ENCODE peak calls at places on chromosomes 1 and 21, in four cellular contexts. One of them, this sample, is unnamed.

GRCh38 chr1:31380181-31380580 is 7.3 kb upstream of the FABP3 start:
- DNase-seq in K562: no peak
- DNase-seq in GM12891: no peak
- DNase-seq in GM12878: no peak
- DNase-seq in this sample: no peak

GRCh38 chr1:156895927-156896326 is 2.4 kb downstream of the PEAR1 start:
- DNase-seq in K562: no peak
- DNase-seq in GM12891: no peak
- DNase-seq in GM12878: no peak
- DNase-seq in this sample: no peak

GRCh38 chr1:63662846-63663245 is 69.6 kb downstream of the PGM1 start:
- DNase-seq in GM12878: no peak
- DNase-seq in K562: no peak
- DNase-seq in GM12891: no peak
- DNase-seq in this sample: no peak

GRCh38 chr21:31545036-31545435 is 114.5 kb upstream of the SOD1 start:
- DNase-seq in K562: no peak
- DNase-seq in GM12891: no peak
- DNase-seq in GM12878: no peak
- DNase-seq in this sample: no peak

GRCh38 chr1:6948861-6949260 is 163.6 kb downstream of the CAMTA1 start:
- DNase-seq in GM12878: no peak
- DNase-seq in GM12891: no peak
- DNase-seq in K562: no peak
- DNase-seq in this sample: no peak

GRCh38 chr1:119674835-119675289 is 26.8 kb upstream of the ZNF697 start:
- DNase-seq in GM12891: no peak
- DNase-seq in K562: peak
- DNase-seq in GM12878: no peak
- DNase-seq in this sample: no peak

GRCh38 chr1:192879416-192879815 is 70.6 kb downstream of the RGS2 start:
- DNase-seq in GM12878: no peak
- DNase-seq in K562: peak
- DNase-seq in GM12891: no peak
- DNase-seq in this sample: no peak

GRCh38 chr1:59243544-59243943 is 53.4 kb upstream of the FGGY start:
- DNase-seq in GM12891: no peak
- DNase-seq in K562: no peak
- DNase-seq in GM12878: no peak
- DNase-seq in this sample: no peak

GRCh38 chr1:6351480-6352137 is 42.0 kb downstream of the ACOT7 start:
- DNase-seq in GM12891: no peak
- DNase-seq in K562: no peak
- DNase-seq in GM12878: no peak
- DNase-seq in this sample: no peak

GRCh38 chr1:196527941-196528340 is 80.3 kb downstream of the KCNT2 start:
- DNase-seq in GM12891: no peak
- DNase-seq in GM12878: no peak
- DNase-seq in K562: no peak
- DNase-seq in this sample: no peak

GRCh38 chr1:10980094-10980577 is 32.3 kb upstream of the TARDBP start:
- DNase-seq in GM12891: no peak
- DNase-seq in GM12878: no peak
- DNase-seq in K562: no peak
- DNase-seq in this sample: no peak

GRCh38 chr1:231310391-231310934 is 27.2 kb downstream of the EXOC8 start:
- DNase-seq in GM12891: no peak
- DNase-seq in GM12878: no peak
- DNase-seq in K562: no peak
- DNase-seq in this sample: no peak

GRCh38 chr1:85326851-85327250 is 50.4 kb upstream of the BCL10 start:
- DNase-seq in GM12878: no peak
- DNase-seq in K562: no peak
- DNase-seq in GM12891: no peak
- DNase-seq in this sample: no peak

GRCh38 chr1:199878818-199879217 is 148.7 kb upstream of the NR5A2 start:
- DNase-seq in GM12878: no peak
- DNase-seq in K562: no peak
- DNase-seq in GM12891: no peak
- DNase-seq in this sample: no peak

GRCh38 chr1:29254346-29254745 is 18.0 kb downstream of the PTPRU start:
- DNase-seq in GM12878: no peak
- DNase-seq in GM12891: no peak
- DNase-seq in K562: no peak
- DNase-seq in this sample: no peak

GRCh38 chr1:47533176-47534039 is 95.6 kb downstream of the FOXD2 start:
- DNase-seq in K562: peak
- DNase-seq in GM12891: no peak
- DNase-seq in GM12878: no peak
- DNase-seq in this sample: no peak

GRCh38 chr1:170340259-170340658 is 191.7 kb upstream of the GORAB start:
- DNase-seq in K562: no peak
- DNase-seq in GM12891: no peak
- DNase-seq in GM12878: no peak
- DNase-seq in this sample: no peak

GRCh38 chr21:42496839-42497202 is 797 bp upstream of the RSPH1 start:
- DNase-seq in GM12891: no peak
- DNase-seq in K562: no peak
- DNase-seq in GM12878: no peak
- DNase-seq in this sample: no peak

GRCh38 chr1:43321331-43321891 is 16.2 kb upstream of the MPL start:
- DNase-seq in GM12891: no peak
- DNase-seq in K562: peak
- DNase-seq in GM12878: no peak
- DNase-seq in this sample: no peak

GRCh38 chr1:9624081-9624480 is 27.4 kb upstream of the PIK3CD start:
- DNase-seq in K562: no peak
- DNase-seq in GM12878: no peak
- DNase-seq in GM12891: no peak
- DNase-seq in this sample: no peak

GRCh38 chr1:108537976-108538375 is 21.9 kb upstream of the EEIG2 start:
- DNase-seq in K562: no peak
- DNase-seq in GM12878: no peak
- DNase-seq in GM12891: no peak
- DNase-seq in this sample: no peak

GRCh38 chr1:110765640-110766335 is 91.0 kb upstream of the KCNA3 start:
- DNase-seq in K562: peak
- DNase-seq in GM12878: no peak
- DNase-seq in GM12891: no peak
- DNase-seq in this sample: peak

GRCh38 chr1:60149254-60149653 is 75.7 kb upstream of the C1orf87 start:
- DNase-seq in GM12891: no peak
- DNase-seq in K562: no peak
- DNase-seq in GM12878: no peak
- DNase-seq in this sample: no peak

GRCh38 chr1:27368872-27369703 is 2.3 kb upstream of the MAP3K6 start:
- DNase-seq in GM12878: no peak
- DNase-seq in K562: no peak
- DNase-seq in GM12891: no peak
- DNase-seq in this sample: peak

GRCh38 chr1:210369425-210369824 is 40.7 kb downstream of the HHAT start:
- DNase-seq in GM12878: no peak
- DNase-seq in GM12891: no peak
- DNase-seq in K562: no peak
- DNase-seq in this sample: no peak
- TF ChIP-seq SPI1 in GM12878: no peak
- TF ChIP-seq SPI1 in GM12891: no peak
- TF ChIP-seq SPI1 in K562: no peak
- TF ChIP-seq SPI1 in this sample: no peak

GRCh38 chr1:93847811-93848288 is 31.2 kb downstream of the DNTTIP2 start:
- DNase-seq in K562: peak
- DNase-seq in GM12878: no peak
- DNase-seq in GM12891: no peak
- DNase-seq in this sample: peak

GRCh38 chr1:93846929-93847810 is 31.8 kb downstream of the DNTTIP2 start:
- DNase-seq in K562: peak
- DNase-seq in GM12891: peak
- DNase-seq in GM12878: peak
- DNase-seq in this sample: peak

GRCh38 chr1:93846151-93846928 is 32.7 kb downstream of the DNTTIP2 start:
- DNase-seq in K562: peak
- DNase-seq in GM12878: no peak
- DNase-seq in GM12891: peak
- DNase-seq in this sample: peak

GRCh38 chr1:93844262-93845045 is 34.6 kb downstream of the DNTTIP2 start:
- DNase-seq in GM12878: peak
- DNase-seq in GM12891: peak
- DNase-seq in K562: peak
- DNase-seq in this sample: peak

GRCh38 chr1:93845554-93846150 is 33.4 kb downstream of the DNTTIP2 start:
- DNase-seq in K562: no peak
- DNase-seq in GM12891: no peak
- DNase-seq in GM12878: no peak
- DNase-seq in this sample: no peak
- TF ChIP-seq SPI1 in K562: no peak
- TF ChIP-seq SPI1 in GM12891: no peak
- TF ChIP-seq SPI1 in GM12878: no peak
- TF ChIP-seq SPI1 in this sample: no peak

GRCh38 chr1:18174016-18174415 is 66.4 kb downstream of the IGSF21 start:
- DNase-seq in GM12891: no peak
- DNase-seq in GM12878: no peak
- DNase-seq in K562: no peak
- DNase-seq in this sample: no peak

GRCh38 chr1:18179009-18179408 is 71.4 kb downstream of the IGSF21 start:
- DNase-seq in GM12878: no peak
- DNase-seq in K562: no peak
- DNase-seq in GM12891: no peak
- DNase-seq in this sample: no peak

GRCh38 chr1:18176619-18177018 is 69.0 kb downstream of the IGSF21 start:
- DNase-seq in K562: no peak
- DNase-seq in GM12878: no peak
- DNase-seq in GM12891: no peak
- DNase-seq in this sample: no peak

GRCh38 chr1:18178125-18178524 is 70.5 kb downstream of the IGSF21 start:
- DNase-seq in K562: no peak
- DNase-seq in GM12878: no peak
- DNase-seq in GM12891: peak
- DNase-seq in this sample: no peak

DNA sequence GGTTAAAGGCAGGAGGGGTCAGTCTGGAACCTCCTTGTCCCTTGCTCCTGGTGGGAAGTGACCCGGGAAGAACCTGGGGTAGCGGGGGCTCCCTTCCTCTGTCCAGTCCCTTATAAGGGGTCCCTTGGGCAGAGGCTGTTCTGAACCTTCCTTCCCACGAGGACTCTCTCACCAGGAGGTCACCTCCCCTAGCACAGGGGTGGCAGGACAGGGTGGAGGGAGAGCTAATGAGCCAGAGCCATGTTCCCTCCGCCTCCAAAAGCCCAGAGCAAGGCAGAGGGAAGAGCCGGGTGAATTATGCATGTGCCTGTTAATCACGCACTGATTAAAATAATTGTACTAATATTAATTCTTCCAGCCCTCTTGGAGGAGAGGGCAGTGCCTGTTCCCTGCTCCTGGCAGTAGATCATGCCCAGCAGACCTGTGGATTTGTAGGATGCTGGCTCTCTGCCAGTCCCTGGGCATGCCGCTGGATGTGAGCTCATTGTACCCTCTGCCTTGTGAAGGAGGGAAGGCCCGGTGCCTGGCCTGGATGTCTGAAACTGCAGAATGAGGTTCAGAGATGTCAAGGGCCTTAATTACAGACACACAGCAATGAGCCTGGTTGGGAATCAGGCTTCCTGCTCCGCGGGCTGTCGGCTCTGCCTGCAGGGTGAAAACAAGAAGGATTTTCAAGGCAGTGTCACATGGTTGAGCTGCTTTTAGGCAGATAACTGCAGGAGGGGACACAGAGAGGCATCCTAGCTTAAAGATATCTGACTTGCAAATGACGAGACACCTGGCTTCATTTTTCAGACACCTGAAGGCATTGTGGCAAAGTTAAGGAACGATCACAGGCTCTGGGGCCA is 68.2 kb downstream of the IGSF21 start:
- DNase-seq in GM12891: no peak
- DNase-seq in GM12878: no peak
- DNase-seq in K562: no peak
- DNase-seq in this sample: no peak
- TF ChIP-seq SPI1 in GM12891: no peak
- TF ChIP-seq SPI1 in GM12878: no peak
- TF ChIP-seq SPI1 in K562: no peak
- TF ChIP-seq SPI1 in this sample: no peak

DNA sequence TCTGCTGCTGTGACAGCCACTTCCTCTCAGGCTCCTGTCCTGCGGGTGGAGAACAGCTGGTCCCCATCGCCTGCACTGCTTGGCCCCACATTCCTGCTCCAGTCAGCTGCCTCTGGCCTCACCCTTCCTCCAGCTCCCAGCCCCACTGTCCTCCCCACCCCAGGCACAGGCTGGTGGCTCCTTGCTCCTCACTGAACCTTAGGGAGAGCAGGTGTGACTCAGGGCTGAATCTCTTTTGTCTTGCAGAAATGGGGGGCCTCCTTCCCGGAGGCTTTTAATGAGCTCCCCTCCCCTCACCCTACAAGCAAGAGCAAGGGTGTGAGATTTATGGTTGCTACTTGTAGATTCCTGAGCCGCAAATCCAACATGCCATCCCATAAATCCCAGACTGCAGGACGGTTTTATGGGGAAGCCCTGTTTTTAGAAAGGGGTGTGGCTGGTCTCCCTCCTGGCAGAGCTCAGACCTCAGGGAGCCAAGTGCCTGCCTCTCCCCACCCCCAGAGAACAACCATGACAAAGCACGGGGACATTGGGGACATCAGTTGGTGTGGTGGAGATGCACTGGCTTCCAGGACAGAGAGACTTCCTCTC is 15.2 kb downstream of the CDK18 start:
- DNase-seq in GM12891: no peak
- DNase-seq in GM12878: no peak
- DNase-seq in K562: no peak
- DNase-seq in this sample: no peak
- TF ChIP-seq SPI1 in GM12891: no peak
- TF ChIP-seq SPI1 in GM12878: no peak
- TF ChIP-seq SPI1 in K562: no peak
- TF ChIP-seq SPI1 in this sample: no peak

This sample was measured in HL-60.